ENCODE peak calls at places on chromosomes 7 and 10, in eight cellular contexts. G is hepatocyte; M is CD4-positive, alpha-beta memory T cell; Z is RWPE1; D is brain microvascular endothelial cell; I is K562; J is Peyer's patch; L is fibroblast of lung. T is an unnamed sample.

GRCh38 chr7:34160261-34160752 is 255.0 kb downstream of the BMPER start:
- DNase-seq in J (no peak), L (peak), M (no peak), Z (no peak), G (no peak), D (peak), I (no peak), T (no peak)

GRCh38 chr7:144011458-144012230 is 11.5 kb downstream of the OR6B1 start:
- DNase-seq in L (peak), Z (peak), G (no peak), J (no peak), I (no peak), M (no peak), D (no peak), T (no peak)

GRCh38 chr7:98879198-98879988 is 1.1 kb downstream of the TRRAP start:
- DNase-seq in D (no peak), J (peak), G (peak), M (peak), I (peak), Z (no peak), L (no peak), T (peak)

GRCh38 chr7:66202380-66202779 is 2.8 kb upstream of the TPST1 start:
- DNase-seq in I (no peak), G (no peak), M (no peak), D (no peak), J (no peak), Z (no peak), L (no peak), T (no peak)

GRCh38 chr7:711093-711966 is 15.2 kb upstream of the DNAAF5 start:
- DNase-seq in J (no peak), G (peak), M (no peak), L (no peak), D (no peak), I (no peak), Z (no peak), T (no peak)

GRCh38 chr10:12063483-12063818 is 5.3 kb upstream of the DHTKD1 start:
- DNase-seq in Z (no peak), L (no peak), J (no peak), M (no peak), D (no peak), G (no peak), I (peak), T (no peak)

GRCh38 chr7:156494960-156495359 is 145.6 kb upstream of the RNF32 start:
- DNase-seq in M (no peak), Z (no peak), J (no peak), G (no peak), D (no peak), I (no peak), L (no peak), T (no peak)

GRCh38 chr7:119515214-119515613 is 757.8 kb upstream of the KCND2 start:
- DNase-seq in G (no peak), M (no peak), Z (no peak), I (no peak), D (no peak), L (no peak), J (no peak), T (no peak)

GRCh38 chr7:33750177-33750576 is 155.2 kb upstream of the BMPER start:
- DNase-seq in J (no peak), D (peak), I (no peak), Z (no peak), L (peak), M (no peak), G (no peak), T (no peak)

GRCh38 chr7:113799896-113800295 is 118.9 kb downstream of the PPP1R3A start:
- DNase-seq in M (no peak), Z (no peak), L (no peak), G (no peak), I (no peak), J (no peak), D (no peak), T (no peak)

GRCh38 chr10:122461367-122461728 is at the start of gene HTRA1:
- DNase-seq in J (no peak), D (no peak), Z (peak), I (no peak), G (no peak), L (peak), M (no peak), T (no peak)

GRCh38 chr7:15621468-15621867 is 59.7 kb upstream of the AGMO start:
- DNase-seq in Z (no peak), J (no peak), D (no peak), I (no peak), L (no peak), G (no peak), M (no peak), T (no peak)

GRCh38 chr10:18616337-18616736 is 35.0 kb downstream of the NSUN6 start:
- DNase-seq in M (no peak), J (no peak), G (no peak), D (no peak), Z (no peak), L (peak), I (no peak), T (no peak)

GRCh38 chr10:80541144-80541750 is 3.5 kb downstream of the SH2D4B start:
- DNase-seq in Z (no peak), L (no peak), I (no peak), G (no peak), D (no peak), M (no peak), J (no peak), T (no peak)

GRCh38 chr7:17830206-17830605 is 110.1 kb downstream of the SNX13 start:
- DNase-seq in I (no peak), D (no peak), J (no peak), L (peak), M (no peak), Z (no peak), G (no peak), T (no peak)

GRCh38 chr10:95445223-95445836 is 115.8 kb downstream of the SORBS1 start:
- DNase-seq in L (peak), G (peak), D (peak), J (no peak), Z (peak), M (no peak), I (no peak), T (no peak)

GRCh38 chr10:78336402-78336791 is 302.7 kb downstream of the RPS24 start:
- DNase-seq in J (no peak), G (no peak), Z (no peak), I (no peak), D (peak), M (no peak), L (peak), T (no peak)

GRCh38 chr7:28347964-28348363 is 64.4 kb upstream of the CREB5 start:
- DNase-seq in L (peak), Z (no peak), G (no peak), M (no peak), D (peak), J (no peak), I (no peak), T (no peak)

GRCh38 chr10:125149278-125150047 is 10.9 kb downstream of the CTBP2 start:
- DNase-seq in J (no peak), L (peak), I (no peak), G (peak), D (peak), M (no peak), Z (peak), T (no peak)

GRCh38 chr7:151088856-151089699 is 2.8 kb downstream of the AGAP3 start:
- DNase-seq in I (no peak), L (peak), D (peak), J (no peak), Z (peak), G (peak), M (no peak), T (no peak)

GRCh38 chr10:2949948-2950354 is 117.4 kb upstream of the PFKP start:
- DNase-seq in I (no peak), M (no peak), D (no peak), J (no peak), G (no peak), Z (peak), L (no peak), T (no peak)

GRCh38 chr10:92242910-92243671 is 47.8 kb downstream of the CPEB3 start:
- DNase-seq in D (peak), Z (peak), L (peak), M (peak), J (peak), G (peak), I (peak), T (no peak)

GRCh38 chr10:43137701-43137970 is 609 bp upstream of the CSGALNACT2 start:
- DNase-seq in L (peak), D (peak), I (peak), M (no peak), J (peak), Z (no peak), G (peak), T (no peak)

GRCh38 chr7:73734619-73735525 is 3.7 kb downstream of the ABHD11 start:
- DNase-seq in I (peak), Z (peak), M (peak), G (peak), J (peak), L (peak), D (peak), T (peak)

GRCh38 chr7:19665399-19666008 is 43.3 kb downstream of the POLR1F start:
- DNase-seq in I (peak), L (peak), J (no peak), M (no peak), D (no peak), Z (peak), G (peak), T (no peak)

GRCh38 chr7:100894860-100895700 is 608 bp downstream of the ACHE start:
- DNase-seq in M (peak), L (no peak), G (peak), Z (no peak), D (no peak), I (peak), J (peak), T (peak)

GRCh38 chr10:69360485-69361302 is 56.0 kb downstream of the TACR2 start:
- DNase-seq in G (peak), M (no peak), J (no peak), Z (peak), I (no peak), L (peak), D (peak), T (no peak)

GRCh38 chr7:139603896-139604295 is 80.4 kb downstream of the CLEC2L start:
- DNase-seq in J (no peak), L (no peak), M (no peak), D (no peak), I (no peak), G (no peak), Z (no peak), T (no peak)

GRCh38 chr10:69056129-69056528 is 31.8 kb upstream of the SRGN start:
- DNase-seq in Z (no peak), M (no peak), G (no peak), J (no peak), D (no peak), L (no peak), I (no peak), T (no peak)

DNA sequence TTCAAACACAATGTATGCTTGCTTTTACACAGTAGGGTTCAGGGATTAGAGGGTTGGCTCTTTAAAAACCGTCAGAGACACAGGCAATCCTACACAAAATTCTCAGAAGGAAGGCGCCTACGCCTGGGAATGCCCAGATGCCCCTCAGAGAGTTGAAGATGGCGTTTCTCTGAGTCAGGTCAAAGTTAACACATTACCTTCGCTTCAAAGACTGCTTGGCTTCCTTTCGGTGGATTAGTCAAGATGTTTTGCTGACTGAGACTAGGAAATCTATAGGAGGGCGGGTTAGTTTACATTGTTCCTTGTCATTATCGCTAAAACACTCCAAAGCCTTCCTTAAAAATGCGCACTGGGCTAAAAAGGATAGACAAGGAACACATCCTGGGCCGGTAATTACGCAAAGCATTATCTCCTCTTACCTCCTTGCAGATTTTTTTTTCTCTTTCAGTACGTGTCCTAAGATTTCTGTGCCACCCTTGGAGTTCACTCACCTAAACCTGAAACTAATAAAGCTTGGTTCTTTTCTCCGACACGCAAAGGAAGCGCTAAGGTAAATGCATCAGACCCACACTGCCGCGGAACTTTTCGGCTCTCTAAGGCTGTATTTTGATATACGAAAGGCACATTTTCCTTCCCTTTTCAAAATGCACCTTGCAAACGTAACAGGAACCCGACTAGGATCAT is 887 bp upstream of the CFTR start:
- DNase-seq in D (no peak), Z (no peak), L (no peak), M (no peak), G (peak), J (no peak), I (no peak), T (no peak)
- H3K27ac ChIP-seq in D (no peak), Z (no peak), L (no peak), M (no peak), G (peak), J (peak), I (no peak), T (no peak)

GRCh38 chr10:61350068-61350467 is 103.1 kb downstream of the TMEM26 start:
- DNase-seq in D (no peak), J (no peak), M (no peak), G (no peak), L (no peak), Z (no peak), I (no peak), T (no peak)

GRCh38 chr10:61354538-61354937 is 98.6 kb downstream of the TMEM26 start:
- DNase-seq in M (no peak), I (no peak), G (no peak), Z (no peak), L (no peak), J (no peak), D (no peak), T (no peak)

GRCh38 chr10:61355211-61355610 is 98.0 kb downstream of the TMEM26 start:
- DNase-seq in J (no peak), L (no peak), G (no peak), I (no peak), Z (no peak), M (no peak), D (no peak), T (no peak)

GRCh38 chr10:61346946-61347345 is 106.2 kb downstream of the TMEM26 start:
- DNase-seq in M (no peak), L (no peak), I (no peak), D (no peak), G (no peak), J (no peak), Z (no peak), T (no peak)

DNA sequence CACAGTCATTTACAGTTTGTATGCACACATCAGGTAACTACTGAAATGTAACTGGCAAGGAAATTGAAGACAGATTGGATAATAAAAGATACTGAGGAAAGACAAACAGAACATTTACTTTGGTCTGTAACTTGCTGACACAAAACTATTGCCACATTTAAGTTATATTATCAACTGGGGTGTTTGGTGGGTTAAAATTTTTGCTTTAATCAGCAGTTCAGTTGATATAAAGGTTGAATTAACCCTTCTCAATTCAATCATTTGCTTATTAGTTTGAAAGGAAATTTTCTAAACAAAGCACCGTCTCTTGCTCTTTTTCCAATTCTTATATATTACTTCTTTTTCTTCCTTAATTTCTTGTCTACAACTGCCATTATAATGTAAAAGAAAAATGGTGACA is 102.4 kb downstream of the TMEM26 start:
- DNase-seq in D (no peak), I (no peak), L (no peak), Z (no peak), M (no peak), J (no peak), G (no peak), T (no peak)
- H3K27ac ChIP-seq in D (no peak), I (no peak), L (no peak), Z (no peak), M (no peak), J (no peak), G (no peak), T (no peak)

GRCh38 chr7:155344618-155345433 is 47.1 kb downstream of the INSIG1 start:
- DNase-seq in J (peak), M (peak), D (peak), I (peak), L (peak), Z (peak), G (peak), T (peak)
- H3K27ac ChIP-seq in J (no peak), M (no peak), D (no peak), I (no peak), L (no peak), Z (no peak), G (no peak), T (no peak)

GRCh38 chr7:46932656-46933424 is 649.1 kb downstream of the TNS3 start:
- DNase-seq in I (no peak), Z (peak), M (no peak), D (peak), J (peak), L (peak), G (peak), T (no peak)
- H3K27ac ChIP-seq in I (no peak), Z (no peak), M (no peak), D (peak), J (peak), L (peak), G (peak), T (no peak)

GRCh38 chr10:63711361-63711760 is 190.2 kb downstream of the REEP3 start:
- DNase-seq in L (peak), J (no peak), I (no peak), Z (no peak), D (no peak), G (peak), M (no peak), T (no peak)

GRCh38 chr10:63708421-63708820 is 187.2 kb downstream of the REEP3 start:
- DNase-seq in M (no peak), L (no peak), I (no peak), D (no peak), Z (no peak), J (no peak), G (no peak), T (no peak)

GRCh38 chr10:63711866-63712716 is 190.9 kb downstream of the REEP3 start:
- DNase-seq in D (peak), J (peak), L (peak), G (peak), I (no peak), M (no peak), Z (peak), T (no peak)

GRCh38 chr10:63712717-63713115 is 191.5 kb downstream of the REEP3 start:
- DNase-seq in J (no peak), G (no peak), L (peak), Z (no peak), M (no peak), D (no peak), I (no peak), T (no peak)

DNA sequence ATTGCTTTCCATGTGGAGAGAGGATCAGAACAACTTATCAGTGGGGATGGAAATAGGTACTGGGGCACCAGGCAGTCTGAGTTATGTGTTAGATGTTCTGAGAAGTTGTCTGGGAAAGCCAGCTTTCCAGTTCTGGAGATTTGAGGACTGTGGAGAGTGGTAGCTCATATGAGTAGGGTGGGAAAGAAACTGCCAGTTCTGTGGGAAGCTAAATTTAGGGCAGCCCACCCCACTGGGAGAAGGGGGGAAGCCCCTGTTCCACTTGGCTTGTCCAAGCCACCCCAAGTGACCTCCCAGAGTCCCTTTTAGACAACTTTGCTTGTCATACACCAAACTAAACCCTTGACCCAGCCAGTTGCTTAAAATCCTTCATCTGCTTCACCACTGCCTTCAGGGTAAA is 189.5 kb downstream of the REEP3 start:
- DNase-seq in L (no peak), M (no peak), J (no peak), I (no peak), G (no peak), Z (no peak), D (no peak), T (no peak)
- H3K27ac ChIP-seq in L (no peak), M (no peak), J (peak), I (no peak), G (peak), Z (peak), D (no peak), T (no peak)

DNA sequence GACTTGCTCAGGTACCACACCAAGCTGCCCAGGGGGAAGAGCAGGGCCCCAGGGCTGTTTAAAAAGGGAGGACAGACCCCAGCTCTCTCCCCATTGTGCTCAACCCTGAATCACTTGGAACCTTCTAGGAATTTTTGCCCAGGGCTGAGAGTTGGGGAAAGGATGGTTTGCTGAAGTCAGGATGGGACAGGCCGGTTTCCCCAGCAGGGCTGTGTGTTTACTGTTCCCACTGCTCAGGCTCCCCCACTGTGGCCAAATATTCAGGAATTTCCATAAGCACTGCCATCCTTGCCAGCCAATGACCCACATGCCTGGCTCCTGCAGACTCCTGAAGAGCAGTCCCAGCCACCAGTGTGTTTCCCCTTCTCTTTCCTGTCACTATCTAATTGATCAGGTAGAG is 120.7 kb downstream of the WDFY4 start:
- DNase-seq in J (no peak), L (no peak), M (no peak), Z (no peak), D (no peak), G (no peak), I (no peak), T (no peak)
- H3K27ac ChIP-seq in J (no peak), L (no peak), M (no peak), Z (no peak), D (no peak), G (peak), I (no peak), T (no peak)

DNA sequence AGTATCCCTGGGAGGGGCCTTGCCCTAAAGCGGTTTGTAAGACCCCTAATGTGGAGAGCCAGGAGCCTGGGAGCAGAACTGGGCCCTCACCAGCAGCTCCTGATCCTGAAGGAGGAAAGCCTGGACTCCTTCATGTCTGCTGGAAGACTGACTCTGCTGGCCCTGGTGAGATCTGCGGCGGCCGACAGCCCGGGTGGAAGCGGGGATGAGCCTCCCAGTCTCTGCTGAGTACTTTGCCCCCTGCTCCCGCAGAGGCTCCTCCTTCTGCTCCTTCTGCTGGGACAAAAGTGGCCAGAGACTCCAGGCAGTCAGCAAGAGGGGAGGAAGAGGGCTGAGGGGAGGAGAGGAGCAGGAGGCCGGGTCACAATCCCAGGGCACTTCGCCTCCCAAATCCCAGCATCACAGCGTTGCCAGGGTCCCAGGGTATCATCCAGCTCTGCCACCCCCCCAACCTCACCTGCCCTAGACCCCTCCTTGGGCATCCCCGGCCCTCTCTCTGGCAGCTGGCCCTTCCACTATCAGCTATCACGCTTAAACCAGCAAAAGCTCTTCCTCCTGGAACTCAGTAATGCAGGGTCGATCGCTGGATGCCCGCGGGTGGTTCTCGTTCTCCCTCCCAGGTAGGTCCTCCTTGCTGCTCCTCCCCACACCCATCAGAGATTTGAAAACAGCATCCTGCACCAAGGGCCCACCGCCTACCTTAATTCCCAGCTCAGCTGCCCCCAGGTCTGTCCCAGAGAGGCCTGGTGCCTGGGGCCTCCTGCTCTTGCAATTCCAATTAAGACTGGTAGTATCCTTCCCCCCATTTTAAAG is 7.9 kb downstream of the TBATA start:
- DNase-seq in D (no peak), I (no peak), J (no peak), G (peak), Z (no peak), M (no peak), L (no peak), T (no peak)
- H3K27ac ChIP-seq in D (no peak), I (no peak), J (no peak), G (no peak), Z (no peak), M (no peak), L (no peak), T (no peak)

T was measured in effector memory CD4-positive, alpha-beta T cell.